ENCODE peak calls at places on chromosome 5, in six cellular contexts. M, F, T, I, R and N are unnamed samples.

GRCh38 chr5:173302546-173303155 is 25.6 kb downstream of the STC2 start:
- DNase-seq in F (peak), I (peak), T (peak), M (peak), R (no peak), N (no peak)

GRCh38 chr5:139678751-139679750 is 30.9 kb downstream of the CXXC5 start:
- DNase-seq in R (no peak), I (no peak), T (no peak), F (no peak), M (no peak), N (peak)

GRCh38 chr5:90066920-90067319 is 342.6 kb downstream of the CETN3 start:
- DNase-seq in R (no peak), M (no peak), I (no peak), F (no peak), T (no peak), N (no peak)

GRCh38 chr5:126937796-126938195 is 92.6 kb downstream of the MARCHF3 start:
- DNase-seq in T (no peak), R (no peak), M (no peak), F (no peak), I (no peak), N (no peak)

GRCh38 chr5:61673007-61673735 is 341.1 kb downstream of the ZSWIM6 start:
- DNase-seq in I (no peak), T (peak), R (no peak), F (peak), M (peak), N (no peak)

GRCh38 chr5:110477923-110478322 is 248.5 kb downstream of the TMEM232 start:
- DNase-seq in R (no peak), T (peak), I (no peak), F (no peak), M (no peak), N (no peak)

GRCh38 chr5:96699186-96699820 is 37.1 kb downstream of the CAST start:
- DNase-seq in M (peak), T (peak), R (no peak), F (no peak), I (no peak), N (no peak)

GRCh38 chr5:5473224-5473623 is 50.7 kb downstream of the ICE1 start:
- DNase-seq in R (no peak), I (no peak), M (no peak), F (no peak), T (peak), N (no peak)

GRCh38 chr5:148425808-148426207 is 42.0 kb downstream of the FBXO38 start:
- DNase-seq in I (no peak), M (no peak), F (no peak), R (no peak), T (no peak), N (no peak)

GRCh38 chr5:156825688-156826087 is 24.4 kb upstream of the PPP1R2B start:
- DNase-seq in F (no peak), T (no peak), I (no peak), R (no peak), M (no peak), N (no peak)

GRCh38 chr5:133325834-133326233 is 274.0 kb downstream of the HSPA4 start:
- DNase-seq in F (no peak), R (no peak), I (no peak), T (no peak), M (no peak), N (no peak)

GRCh38 chr5:114330916-114331531 is 30.8 kb upstream of the KCNN2 start:
- DNase-seq in R (no peak), T (no peak), I (no peak), F (no peak), M (no peak), N (no peak)

GRCh38 chr5:180116077-180116375 is 44.5 kb upstream of the RNF130 start:
- DNase-seq in R (no peak), F (no peak), T (no peak), I (no peak), M (no peak), N (no peak)

GRCh38 chr5:71653119-71653518 is 66.0 kb upstream of the CARTPT start:
- DNase-seq in I (peak), F (no peak), R (peak), M (peak), T (peak), N (no peak)

GRCh38 chr5:68661237-68661636 is 432.6 kb upstream of the SLC30A5 start:
- DNase-seq in I (no peak), F (no peak), R (no peak), T (peak), M (peak), N (peak)

GRCh38 chr5:102758576-102758975 is 3.5 kb downstream of the PAM start:
- DNase-seq in T (no peak), M (no peak), F (no peak), R (no peak), I (no peak), N (no peak)

GRCh38 chr5:610011-610743 is 2.0 kb upstream of the CEP72 start:
- DNase-seq in I (no peak), M (no peak), F (no peak), R (peak), T (no peak), N (peak)

GRCh38 chr5:7753596-7753995 is 97.3 kb downstream of the CFAP90 start:
- DNase-seq in I (no peak), T (no peak), F (no peak), M (no peak), R (no peak), N (no peak)

GRCh38 chr5:81315336-81315735 is 13.9 kb downstream of the ZCCHC9 start:
- DNase-seq in M (no peak), I (no peak), R (no peak), T (peak), F (no peak), N (no peak)

GRCh38 chr5:170451764-170452365 is 52.0 kb upstream of the KCNIP1 start:
- DNase-seq in R (no peak), F (no peak), T (peak), M (no peak), I (no peak), N (no peak)

GRCh38 chr5:89697581-89697980 is 712.0 kb downstream of the CETN3 start:
- DNase-seq in R (no peak), I (no peak), T (no peak), F (no peak), M (no peak), N (no peak)

GRCh38 chr5:82296929-82297328 is 18.8 kb upstream of the RPS23 start:
- DNase-seq in I (no peak), M (no peak), F (no peak), T (no peak), R (no peak), N (no peak)

GRCh38 chr5:64958757-64959391 is 190.1 kb downstream of the CWC27 start:
- DNase-seq in I (no peak), F (no peak), M (no peak), T (peak), R (no peak), N (no peak)

GRCh38 chr5:152374711-152375275 is 30.3 kb downstream of the NMUR2 start:
- DNase-seq in M (no peak), T (no peak), F (no peak), R (no peak), I (no peak), N (no peak)

GRCh38 chr5:53481887-53482716 is 1.7 kb downstream of the FST start:
- DNase-seq in M (peak), I (no peak), R (peak), T (peak), F (peak), N (peak)

GRCh38 chr5:175477440-175477839 is 920 bp upstream of the SFXN1 start:
- DNase-seq in I (no peak), M (no peak), T (no peak), F (no peak), R (no peak), N (no peak)

GRCh38 chr5:74543162-74543995 is 97.1 kb downstream of the ENC1 start:
- DNase-seq in F (peak), M (peak), R (no peak), T (peak), I (peak), N (no peak)

GRCh38 chr5:150066901-150067396 is 19.4 kb downstream of the CSF1R start:
- DNase-seq in F (no peak), M (no peak), R (no peak), T (peak), I (no peak), N (no peak)

GRCh38 chr5:32055891-32056866 is 117.9 kb downstream of the GOLPH3 start:
- DNase-seq in R (no peak), I (no peak), M (no peak), T (peak), F (no peak), N (no peak)

GRCh38 chr5:159051431-159052281 is 48.1 kb downstream of the EBF1 start:
- DNase-seq in T (no peak), I (no peak), R (peak), M (peak), F (no peak), N (peak)